ENCODE peak calls at places on chromosome 11, in eight cellular contexts. F, P, A, T, V, Z, C and H are unnamed samples.

GRCh38 chr11:111911563-111912401 is at the start of gene CRYAB:
- DNase-seq in F (peak; percentile 54), P (peak; percentile 97), A (peak; percentile 83), T (peak; percentile 89), V (peak; percentile 79), Z (peak; percentile 99), C (peak; percentile 96), H (peak; percentile 98)

GRCh38 chr11:30346068-30346688 is 23.3 kb downstream of the ARL14EP start:
- DNase-seq in F (no peak), P (no peak), A (peak; percentile 73), T (no peak), V (peak; percentile 72), Z (peak; percentile 14), C (no peak), H (no peak)

GRCh38 chr11:110929129-110929528 is 216.9 kb upstream of the ARHGAP20 start:
- DNase-seq in F (no peak), P (no peak), A (no peak), T (no peak), V (no peak), Z (no peak), C (no peak), H (no peak)

GRCh38 chr11:104918113-104918824 is 20.0 kb upstream of the CASP12 start:
- DNase-seq in F (no peak), P (no peak), A (peak; percentile 90), T (no peak), V (peak; percentile 76), Z (no peak), C (no peak), H (no peak)

GRCh38 chr11:27596802-27597201 is 90.2 kb upstream of the LIN7C start:
- DNase-seq in F (no peak), P (no peak), A (no peak), T (no peak), V (no peak), Z (no peak), C (no peak), H (no peak)

GRCh38 chr11:108914211-108914610 is 249.3 kb downstream of the DDX10 start:
- DNase-seq in F (no peak), P (no peak), A (no peak), T (no peak), V (no peak), Z (no peak), C (no peak), H (no peak)

GRCh38 chr11:64141081-64141783 is 24.7 kb downstream of the MACROD1 start:
- DNase-seq in F (no peak), P (peak; percentile 85), A (no peak), T (no peak), V (no peak), Z (peak; percentile 55), C (peak; percentile 85), H (no peak)

GRCh38 chr11:72238040-72238450 is 5.9 kb downstream of the PHOX2A start:
- DNase-seq in F (peak; percentile 75), P (no peak), A (peak; percentile 74), T (no peak), V (peak; percentile 77), Z (no peak), C (peak; percentile 90), H (no peak)

GRCh38 chr11:34182921-34183685 is 77.7 kb downstream of the NAT10 start:
- DNase-seq in F (no peak), P (peak; percentile 22), A (no peak), T (no peak), V (no peak), Z (no peak), C (no peak), H (no peak)

GRCh38 chr11:16777576-16777975 is 39.1 kb downstream of the C11orf58 start:
- DNase-seq in F (no peak), P (no peak), A (no peak), T (no peak), V (no peak), Z (no peak), C (no peak), H (no peak)

GRCh38 chr11:44561275-44561781 is 4.1 kb upstream of the CD82 start:
- DNase-seq in F (no peak), P (no peak), A (no peak), T (no peak), V (no peak), Z (no peak), C (peak; percentile 64), H (no peak)

GRCh38 chr11:80261776-80262175 is 820.9 kb upstream of the TENM4 start:
- DNase-seq in F (no peak), P (no peak), A (no peak), T (no peak), V (no peak), Z (no peak), C (no peak), H (no peak)
- TF ChIP-seq CTCF in F (no peak), P (no peak), A (no peak), T (no peak), V (no peak), Z (no peak), C (no peak), H (no peak)

GRCh38 chr11:123483058-123483457 is 53.0 kb downstream of the GRAMD1B start:
- DNase-seq in F (no peak), P (no peak), A (peak; percentile 53), T (no peak), V (peak; percentile 28), Z (no peak), C (no peak), H (no peak)

GRCh38 chr11:123484448-123484847 is 54.4 kb downstream of the GRAMD1B start:
- DNase-seq in F (no peak), P (no peak), A (no peak), T (no peak), V (no peak), Z (no peak), C (no peak), H (no peak)

GRCh38 chr11:123482225-123482624 is 52.2 kb downstream of the GRAMD1B start:
- DNase-seq in F (no peak), P (no peak), A (no peak), T (no peak), V (no peak), Z (no peak), C (no peak), H (no peak)

GRCh38 chr11:123481647-123482046 is 51.6 kb downstream of the GRAMD1B start:
- DNase-seq in F (no peak), P (no peak), A (no peak), T (no peak), V (no peak), Z (no peak), C (no peak), H (no peak)

DNA sequence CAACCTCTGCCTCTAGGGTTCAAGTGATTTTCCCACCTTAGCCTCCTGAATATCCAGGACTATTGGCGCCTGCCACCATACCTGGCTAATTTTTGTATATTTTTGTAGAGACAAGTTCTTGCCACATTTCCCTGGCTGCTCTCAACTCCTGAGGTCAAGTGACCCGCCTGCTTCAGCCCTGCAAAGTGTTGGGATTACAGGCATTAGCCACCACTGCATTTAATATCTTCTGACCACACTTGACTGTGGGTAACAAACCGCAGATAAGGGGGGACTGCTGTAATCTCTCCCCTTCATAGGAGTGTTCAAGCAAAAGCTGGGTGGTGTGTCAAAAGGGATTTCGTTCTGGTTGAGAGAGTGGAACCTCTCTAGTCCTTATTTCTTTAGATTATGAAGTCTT is 53.4 kb downstream of the GRAMD1B start:
- DNase-seq in F (no peak), P (no peak), A (no peak), T (no peak), V (peak; percentile 52), Z (no peak), C (no peak), H (no peak)
- H3K4me3 ChIP-seq in F (no peak overlapping the region), P (no peak overlapping the region), A (no peak overlapping the region), T (no peak overlapping the region), V (no peak overlapping the region), Z (no peak overlapping the region), C (no peak overlapping the region), H (no peak overlapping the region)

DNA sequence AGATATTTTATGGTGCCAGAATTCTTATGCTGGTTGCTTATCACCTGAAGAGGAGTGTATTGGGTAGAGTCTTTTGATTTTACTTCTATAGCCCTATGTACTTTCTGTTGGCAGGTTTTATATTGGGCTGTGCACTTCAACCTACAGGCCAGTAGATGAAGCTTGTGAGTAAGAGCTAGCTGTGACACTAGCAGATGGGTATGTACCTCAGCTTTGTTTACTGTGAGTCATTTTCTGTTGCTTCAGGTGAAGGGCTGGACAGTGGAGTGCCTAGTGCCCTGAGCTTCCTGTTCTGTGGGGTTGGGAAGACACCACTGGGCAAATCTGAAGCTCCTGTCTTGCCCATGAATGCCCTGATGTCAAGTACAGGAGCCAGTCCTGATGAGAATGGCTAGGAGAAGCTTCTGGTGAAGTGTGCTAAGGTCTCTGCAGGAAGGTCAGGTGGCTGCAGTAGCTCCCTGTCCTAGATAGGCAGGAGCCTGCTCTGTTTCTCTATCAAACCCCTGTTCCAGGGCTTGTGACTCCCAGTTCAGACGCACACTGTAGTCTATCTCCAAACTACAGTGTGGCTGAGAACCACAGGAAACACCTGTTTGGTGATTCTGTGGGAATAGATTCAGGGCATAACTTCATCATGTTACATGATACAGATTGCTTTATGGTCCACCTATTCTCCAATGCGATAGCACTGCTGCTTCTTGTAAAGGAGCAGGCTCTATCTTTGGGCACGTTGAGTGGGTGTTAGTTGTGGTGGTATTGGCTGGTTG is 755.7 kb downstream of the KCNA4 start:
- DNase-seq in F (no peak), P (no peak), A (peak; percentile 26), T (no peak), V (no peak), Z (peak; percentile 72), C (no peak), H (no peak)
- TF ChIP-seq CTCF in F (no peak), P (no peak), A (no peak), T (no peak), V (no peak), Z (peak; percentile 35), C (no peak), H (no peak)

GRCh38 chr11:131372243-131372930 is 2.0 kb downstream of the NTM start:
- DNase-seq in F (no peak), P (no peak), A (no peak), T (no peak), V (no peak), Z (no peak), C (no peak), H (no peak)

GRCh38 chr11:131373326-131373725 is 2.9 kb downstream of the NTM start:
- DNase-seq in F (no peak), P (no peak), A (no peak), T (no peak), V (no peak), Z (no peak), C (no peak), H (no peak)

GRCh38 chr11:131370901-131371790 is 731 bp downstream of the NTM start:
- DNase-seq in F (no peak), P (no peak), A (no peak), T (no peak), V (no peak), Z (no peak), C (no peak), H (no peak)

GRCh38 chr11:131371791-131372104 is 1.3 kb downstream of the NTM start:
- DNase-seq in F (no peak), P (no peak), A (no peak), T (no peak), V (no peak), Z (no peak), C (no peak), H (no peak)

DNA sequence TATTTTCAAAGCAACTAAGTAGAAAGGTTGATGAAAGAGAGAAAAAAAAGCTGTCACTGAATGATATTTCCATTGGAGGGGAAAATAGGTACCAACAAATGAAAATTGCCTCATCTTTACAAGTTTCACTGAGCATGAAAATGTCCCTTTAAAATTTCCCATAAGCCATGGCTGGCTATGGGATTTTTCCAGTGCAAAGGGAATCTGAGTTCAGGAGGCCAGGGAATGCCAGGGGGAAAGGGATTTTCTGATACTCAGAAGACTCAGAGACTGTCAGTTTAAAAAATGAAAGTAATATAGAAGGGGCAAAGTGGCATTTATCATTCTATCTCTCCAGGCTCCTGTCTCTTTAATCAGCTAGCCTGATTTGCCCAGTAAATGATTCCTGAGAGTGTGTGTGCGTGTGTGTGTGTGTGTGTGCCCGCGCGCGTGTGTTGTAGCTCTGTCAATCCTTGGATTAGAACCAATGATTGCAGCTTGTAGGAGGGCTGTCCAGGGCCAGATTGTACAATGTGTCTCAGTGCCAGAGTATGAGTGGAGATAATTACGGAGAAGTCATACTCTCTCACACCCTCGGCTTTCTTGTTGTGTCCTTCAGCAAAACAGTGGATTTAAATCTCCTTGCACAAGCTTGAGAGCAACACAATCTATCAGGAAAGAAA is at the start of gene NTM:
- DNase-seq in F (no peak), P (no peak), A (peak; percentile 8), T (peak; percentile 42), V (peak; percentile 82), Z (no peak), C (peak; percentile 77), H (no peak)
- H3K4me3 ChIP-seq in F (no peak within 1 kb of the TSS), P (no peak within 1 kb of the TSS), A (no peak within 1 kb of the TSS), T (peak within 1 kb of the TSS; percentile 46), V (no peak within 1 kb of the TSS), Z (no peak within 1 kb of the TSS), C (peak within 1 kb of the TSS; percentile 22), H (peak within 1 kb of the TSS; percentile 43)